ENCODE peak calls at places on chromosomes 6 and 20, in ten cellular contexts. H is right cardiac atrium; F is effector memory CD4-positive, alpha-beta T cell; N is PC-9; Q is heart left ventricle; W is psoas muscle; R is brain microvascular endothelial cell; D is ascending aorta; A is Panc1; X is H9. K is an unnamed sample.

GRCh38 chr6:40631760-40632159 is 44.6 kb upstream of the LRFN2 start:
- DNase-seq in A (no peak), F (no peak), H (no peak), R (no peak), D (no peak), X (no peak), Q (no peak), N (no peak), W (no peak), K (no peak)

GRCh38 chr20:63011798-63012197 is 5.0 kb upstream of the BHLHE23 start:
- DNase-seq in A (no peak), W (no peak), Q (no peak), H (no peak), R (no peak), N (no peak), D (no peak), F (no peak), X (no peak), K (no peak)

GRCh38 chr6:36858407-36858981 is 16.1 kb downstream of the PPIL1 start:
- DNase-seq in Q (no peak), N (peak), R (no peak), D (no peak), W (no peak), F (no peak), H (peak), X (peak), A (no peak), K (peak)

GRCh38 chr6:84581494-84582259 is 182.7 kb downstream of the TBX18 start:
- DNase-seq in D (no peak), X (no peak), R (peak), N (no peak), H (no peak), F (no peak), A (no peak), Q (no peak), W (no peak), K (peak)

GRCh38 chr6:37630281-37630799 is 67.3 kb downstream of the MDGA1 start:
- DNase-seq in F (no peak), R (peak), Q (no peak), W (no peak), D (peak), N (peak), X (no peak), A (peak), H (no peak), K (peak)

GRCh38 chr20:1712634-1713625 is 55.4 kb upstream of the SIRPG start:
- DNase-seq in W (no peak), F (no peak), D (no peak), H (no peak), X (no peak), Q (no peak), N (no peak), R (no peak), A (no peak), K (peak)

GRCh38 chr6:152993431-152993830 is 9.1 kb downstream of the MTRF1L start:
- DNase-seq in R (no peak), W (no peak), A (no peak), Q (no peak), H (no peak), N (no peak), D (no peak), X (no peak), F (no peak), K (no peak)

GRCh38 chr6:106692112-106692822 is 62.9 kb downstream of the QRSL1 start:
- DNase-seq in F (no peak), D (no peak), Q (no peak), W (no peak), A (no peak), N (peak), H (no peak), X (peak), R (peak), K (peak)

GRCh38 chr6:108492131-108492766 is 68.5 kb upstream of the FOXO3 start:
- DNase-seq in H (no peak), R (peak), W (no peak), D (no peak), Q (no peak), X (no peak), F (no peak), N (peak), A (peak), K (peak)

GRCh38 chr6:138526822-138527235 is 27.5 kb upstream of the NHSL1 start:
- DNase-seq in H (no peak), W (no peak), Q (no peak), N (no peak), D (no peak), X (no peak), R (no peak), F (no peak), A (no peak), K (no peak)

GRCh38 chr6:87925373-87926060 is 122.1 kb upstream of the SPACA1 start:
- DNase-seq in X (no peak), R (no peak), Q (no peak), F (no peak), W (no peak), A (no peak), D (no peak), H (no peak), N (no peak), K (no peak)

GRCh38 chr6:2862712-2863174 is 21.1 kb upstream of the SERPINB1 start:
- DNase-seq in N (no peak), H (no peak), D (no peak), X (no peak), Q (no peak), A (no peak), F (no peak), R (no peak), W (no peak), K (no peak)

GRCh38 chr6:34696189-34696738 is 303 bp downstream of the ILRUN start:
- DNase-seq in F (no peak), H (peak), D (no peak), A (no peak), W (peak), X (no peak), Q (peak), N (peak), R (no peak), K (peak)

GRCh38 chr6:1987640-1988039 is 257.8 kb downstream of the GMDS start:
- DNase-seq in D (no peak), N (no peak), R (peak), X (no peak), Q (no peak), H (no peak), W (no peak), A (peak), F (no peak), K (peak)

GRCh38 chr20:20461526-20461925 is 93.6 kb downstream of the INSM1 start:
- DNase-seq in W (no peak), N (no peak), X (no peak), H (no peak), F (no peak), Q (no peak), D (no peak), A (no peak), R (no peak), K (no peak)

GRCh38 chr6:43702147-43702521 is 14.5 kb upstream of the MRPS18A start:
- DNase-seq in N (no peak), F (no peak), A (no peak), X (no peak), Q (no peak), H (no peak), R (no peak), W (no peak), D (no peak), K (no peak)

GRCh38 chr6:98118357-98119045 is 715.9 kb upstream of the POU3F2 start:
- DNase-seq in F (no peak), W (no peak), D (no peak), Q (no peak), A (no peak), R (no peak), N (no peak), H (no peak), X (no peak), K (no peak)

GRCh38 chr20:6632187-6632586 is 135.3 kb upstream of the BMP2 start:
- DNase-seq in N (no peak), A (no peak), D (no peak), H (no peak), R (peak), Q (peak), F (no peak), X (no peak), W (no peak), K (peak)

GRCh38 chr20:15487682-15488081 is 1085.6 kb downstream of the KIF16B start:
- DNase-seq in A (no peak), H (no peak), X (no peak), Q (no peak), D (no peak), R (no peak), W (no peak), F (no peak), N (no peak), K (no peak)

GRCh38 chr6:107244082-107244741 is 128.9 kb upstream of the BEND3 start:
- DNase-seq in R (no peak), F (no peak), Q (no peak), A (no peak), D (no peak), W (no peak), X (no peak), H (no peak), N (no peak), K (no peak)

GRCh38 chr6:10390495-10391298 is 24.2 kb downstream of the TFAP2A start:
- DNase-seq in F (no peak), N (no peak), X (peak), H (no peak), D (no peak), Q (no peak), A (no peak), W (no peak), R (no peak), K (no peak)

GRCh38 chr6:153727910-153728309 is 311.1 kb upstream of the OPRM1 start:
- DNase-seq in W (no peak), X (no peak), F (no peak), D (no peak), A (peak), Q (no peak), N (no peak), H (no peak), R (peak), K (peak)

GRCh38 chr6:62086047-62086446 is 200.0 kb downstream of the KHDRBS2 start:
- DNase-seq in N (no peak), W (no peak), H (no peak), A (no peak), Q (no peak), R (no peak), D (no peak), X (no peak), F (no peak), K (no peak)

GRCh38 chr6:88566746-88567534 is 396.5 kb downstream of the RNGTT start:
- DNase-seq in A (no peak), H (no peak), W (no peak), D (no peak), N (no peak), Q (no peak), F (no peak), X (no peak), R (no peak), K (no peak)

GRCh38 chr20:45994761-45995160 is 13.9 kb upstream of the MMP9 start:
- DNase-seq in R (no peak), F (no peak), H (no peak), Q (no peak), A (no peak), W (no peak), D (no peak), X (no peak), N (peak), K (no peak)

GRCh38 chr6:149761438-149761837 is 11.9 kb downstream of the PCMT1 start:
- DNase-seq in R (no peak), H (no peak), X (no peak), A (no peak), W (no peak), D (no peak), Q (no peak), N (no peak), F (no peak), K (no peak)

GRCh38 chr6:34795836-34796425 is 4.0 kb downstream of the BLTP3A start:
- DNase-seq in X (no peak), F (no peak), N (peak), Q (no peak), R (peak), A (no peak), D (no peak), W (no peak), H (no peak), K (peak)

GRCh38 chr6:36139991-36140710 is 9.8 kb downstream of the MAPK13 start:
- DNase-seq in H (no peak), N (no peak), Q (no peak), F (no peak), D (no peak), W (no peak), A (no peak), R (no peak), X (no peak), K (no peak)

GRCh38 chr6:113047932-113048331 is 700.8 kb downstream of the RFPL4B start:
- DNase-seq in F (no peak), W (no peak), X (no peak), R (no peak), D (no peak), A (no peak), H (no peak), Q (no peak), N (no peak), K (peak)

GRCh38 chr6:147742445-147742844 is 234.0 kb downstream of the SAMD5 start:
- DNase-seq in X (no peak), N (no peak), W (no peak), D (no peak), F (no peak), R (no peak), H (no peak), Q (no peak), A (no peak), K (no peak)

GRCh38 chr20:64063389-64064144 is 569 bp downstream of the TCEA2 start:
- DNase-seq in H (no peak), W (no peak), R (no peak), F (no peak), N (no peak), X (no peak), Q (no peak), D (no peak), A (no peak), K (peak)

GRCh38 chr20:63568986-63569949 is 4.8 kb downstream of the HELZ2 start:
- DNase-seq in N (no peak), X (no peak), D (no peak), A (no peak), H (no peak), R (no peak), F (no peak), W (no peak), Q (no peak), K (no peak)

GRCh38 chr6:19032486-19033295 is 645.5 kb downstream of the RNF144B start:
- DNase-seq in D (no peak), Q (no peak), X (no peak), N (no peak), R (no peak), H (peak), F (no peak), W (no peak), A (no peak), K (no peak)

GRCh38 chr6:90604546-90604945 is 17.7 kb upstream of the MAP3K7 start:
- DNase-seq in F (no peak), W (no peak), X (no peak), H (no peak), A (no peak), N (no peak), Q (no peak), D (no peak), R (no peak), K (no peak)

GRCh38 chr6:34084591-34085280 is 61.2 kb downstream of the GRM4 start:
- DNase-seq in R (no peak), N (no peak), X (no peak), A (no peak), D (no peak), W (no peak), F (no peak), H (no peak), Q (no peak), K (no peak)

DNA sequence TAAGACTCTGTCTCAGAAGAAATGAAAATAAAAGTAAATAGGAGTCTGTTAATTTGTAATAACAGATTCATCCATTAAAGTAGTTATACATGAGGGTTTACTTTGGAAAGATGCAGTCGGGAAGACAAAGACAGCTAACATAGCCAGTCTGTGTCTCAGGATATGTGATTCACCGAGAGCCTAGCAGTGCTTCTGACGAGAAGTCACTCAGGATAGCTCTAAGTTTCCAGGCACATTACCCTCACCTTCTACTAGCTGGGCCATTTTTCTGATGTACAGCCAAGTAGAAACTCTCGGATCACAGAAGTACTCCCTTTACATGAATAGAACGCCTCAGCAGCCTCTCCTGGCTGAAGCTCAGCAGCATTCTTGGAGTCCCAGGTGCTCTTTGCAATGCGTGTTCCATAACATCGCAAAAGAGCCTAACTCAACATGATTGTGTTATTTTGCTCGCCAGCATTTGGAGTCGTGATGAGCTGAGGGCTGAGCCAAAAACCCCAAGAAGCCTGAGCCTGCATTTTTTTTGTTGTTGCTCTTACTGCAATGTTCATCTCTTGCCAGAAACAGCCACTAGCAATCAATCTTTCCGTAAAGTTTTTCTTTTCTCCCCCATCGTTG is 22.4 kb upstream of the TASP1 start:
- DNase-seq in F (no peak), H (no peak), X (no peak), R (no peak), N (no peak), D (no peak), W (no peak), Q (no peak), A (no peak), K (no peak)
- H3K27ac ChIP-seq in F (no peak), H (no peak), X (no peak), R (no peak), N (no peak), D (no peak), W (no peak), Q (no peak), A (no peak), K (no peak)

DNA sequence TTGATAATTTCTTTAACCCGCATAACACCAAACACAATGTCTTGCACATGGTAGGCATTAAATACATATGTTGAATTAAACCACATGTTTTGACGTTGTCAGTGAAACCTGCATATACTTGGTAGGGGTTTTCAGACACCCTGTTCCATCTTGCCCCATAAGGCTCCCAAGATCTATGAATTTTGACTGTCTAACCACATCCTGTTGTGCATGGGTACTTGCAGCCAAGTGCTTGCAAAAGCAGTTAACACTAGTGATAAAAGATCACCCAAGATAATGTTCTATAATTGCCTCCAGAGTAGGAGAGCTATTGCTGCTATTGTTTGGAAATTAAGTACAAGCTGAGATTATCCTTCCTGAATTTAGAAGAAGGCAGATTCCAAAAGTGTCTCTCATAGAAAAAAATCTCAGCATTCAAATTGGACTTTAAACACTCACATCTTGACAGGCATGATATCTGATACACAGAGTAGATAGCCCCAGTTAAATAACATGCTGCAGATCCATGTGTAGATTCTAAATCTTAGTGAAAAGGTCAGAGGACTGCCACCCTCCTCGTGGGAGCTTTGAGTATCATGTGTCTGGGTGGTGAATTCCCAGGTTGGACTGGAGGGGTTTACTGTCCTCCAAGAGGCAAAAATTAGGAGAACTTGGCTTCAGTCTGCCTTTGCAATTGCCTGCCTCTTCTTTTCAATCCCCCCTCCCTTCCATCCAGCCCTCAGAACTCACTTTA is 25.8 kb upstream of the CCN6 start:
- DNase-seq in R (no peak), A (no peak), D (no peak), W (no peak), N (no peak), Q (no peak), F (peak), X (no peak), H (no peak), K (no peak)
- H3K27ac ChIP-seq in R (no peak), A (no peak), D (no peak), W (no peak), N (no peak), Q (no peak), F (peak), X (no peak), H (no peak), K (no peak)

GRCh38 chr20:58828141-58828540 is 22.6 kb downstream of the GNAS-AS1 start:
- DNase-seq in H (no peak), R (no peak), A (no peak), N (no peak), F (no peak), D (no peak), Q (no peak), X (no peak), W (no peak), K (no peak)
- H3K27ac ChIP-seq in H (no peak), R (no peak), A (no peak), N (no peak), F (no peak), D (peak), Q (no peak), X (no peak), W (peak), K (no peak)

GRCh38 chr6:132282696-132283095 is 118.6 kb downstream of the MOXD1 start:
- DNase-seq in X (no peak), A (no peak), N (no peak), W (no peak), F (no peak), R (no peak), H (no peak), D (no peak), Q (no peak), K (no peak)

GRCh38 chr6:132285004-132285780 is 116.1 kb downstream of the MOXD1 start:
- DNase-seq in A (no peak), N (no peak), X (no peak), F (no peak), H (no peak), D (no peak), W (no peak), R (no peak), Q (no peak), K (no peak)

GRCh38 chr6:132287101-132287500 is 114.2 kb downstream of the MOXD1 start:
- DNase-seq in F (no peak), W (no peak), X (no peak), H (no peak), N (no peak), D (no peak), A (no peak), Q (no peak), R (no peak), K (no peak)

GRCh38 chr6:132289761-132290160 is 111.5 kb downstream of the MOXD1 start:
- DNase-seq in R (no peak), W (no peak), F (no peak), N (no peak), A (no peak), Q (no peak), D (no peak), H (no peak), X (no peak), K (peak)

GRCh38 chr6:132286298-132287019 is 114.8 kb downstream of the MOXD1 start:
- DNase-seq in X (no peak), Q (no peak), F (no peak), W (no peak), R (no peak), D (no peak), H (no peak), N (no peak), A (no peak), K (no peak)
- H3K27ac ChIP-seq in X (no peak), Q (no peak), F (no peak), W (no peak), R (no peak), D (no peak), H (no peak), N (no peak), A (no peak), K (no peak)

DNA sequence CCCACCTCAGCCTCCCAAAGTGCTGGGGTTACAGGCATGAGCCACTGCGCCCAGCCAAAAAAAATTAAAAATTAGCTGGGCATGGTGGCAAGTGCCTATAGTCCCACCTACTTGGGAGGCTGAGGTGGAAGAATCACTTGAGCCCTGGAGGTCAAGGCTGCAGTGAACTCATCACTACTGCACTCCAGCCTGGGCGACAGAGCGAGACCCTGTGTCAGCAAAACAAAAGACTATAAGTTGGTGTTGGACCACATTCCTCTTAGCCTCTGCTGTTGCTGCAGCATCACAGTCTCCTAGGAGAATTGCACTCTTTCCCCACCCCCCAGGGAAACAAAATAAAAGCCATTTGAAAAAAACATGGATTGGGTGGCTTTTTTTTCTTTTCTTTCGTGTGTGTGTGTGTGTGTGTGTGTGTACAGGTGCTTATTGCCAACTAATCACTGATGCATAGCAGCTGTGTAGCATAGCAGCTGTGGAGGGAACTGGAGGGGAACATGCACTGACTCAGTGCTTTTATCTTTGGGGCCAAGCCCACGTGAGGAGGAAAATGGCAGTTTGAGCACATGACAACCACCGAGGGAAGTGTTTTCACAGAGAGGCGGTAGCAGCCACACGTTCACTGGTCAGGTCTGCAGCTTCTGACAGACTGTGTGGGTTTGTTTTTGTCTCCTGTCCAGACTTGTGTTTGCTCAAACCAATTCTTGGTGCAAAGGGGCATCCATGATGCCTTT is 27.5 kb downstream of the ALDH5A1 start:
- DNase-seq in D (no peak), F (no peak), R (no peak), W (no peak), H (no peak), Q (no peak), N (no peak), X (no peak), A (no peak), K (no peak)
- H3K27ac ChIP-seq in D (no peak), F (no peak), R (no peak), W (no peak), H (no peak), Q (no peak), N (no peak), X (no peak), A (no peak), K (no peak)

K was measured in GM23248.